ENCODE peak calls at places on chromosome 2, in nine cellular contexts. F, A, Z, E, K, B, Y, U and T are unnamed samples.

GRCh38 chr2:169001116-169001815 is 29.9 kb downstream of the ABCB11 start:
- DNase-seq in F (no peak), A (no peak), Z (no peak), E (no peak), K (peak), B (no peak), Y (no peak), U (peak), T (no peak)

GRCh38 chr2:65305899-65306298 is 78.3 kb downstream of the ACTR2 start:
- DNase-seq in F (no peak), A (no peak), Z (no peak), E (no peak), K (no peak), B (no peak), Y (no peak), U (no peak), T (no peak)

GRCh38 chr2:61090386-61090921 is 24.8 kb downstream of the SANBR start:
- DNase-seq in F (no peak), A (no peak), Z (no peak), E (no peak), K (peak), B (no peak), Y (no peak), U (peak), T (peak)

GRCh38 chr2:17282826-17283225 is 235.4 kb downstream of the RAD51AP2 start:
- DNase-seq in F (no peak), A (no peak), Z (no peak), E (no peak), K (no peak), B (no peak), Y (no peak), U (no peak), T (no peak)

GRCh38 chr2:141455211-141455826 is 675.5 kb downstream of the LRP1B start:
- DNase-seq in F (no peak), A (no peak), Z (no peak), E (no peak), K (no peak), B (no peak), Y (no peak), U (no peak), T (no peak)

GRCh38 chr2:84386326-84386995 is 72.6 kb downstream of the SUCLG1 start:
- DNase-seq in F (no peak), A (no peak), Z (no peak), E (no peak), K (no peak), B (no peak), Y (no peak), U (no peak), T (no peak)

GRCh38 chr2:64787698-64788097 is 134.0 kb upstream of the SERTAD2 start:
- DNase-seq in F (no peak), A (no peak), Z (no peak), E (no peak), K (peak), B (no peak), Y (no peak), U (peak), T (no peak)

GRCh38 chr2:83972123-83972522 is 487.0 kb downstream of the SUCLG1 start:
- DNase-seq in F (no peak), A (no peak), Z (no peak), E (no peak), K (peak), B (no peak), Y (no peak), U (no peak), T (no peak)

GRCh38 chr2:183125659-183126341 is 1.6 kb downstream of the NUP35 start:
- DNase-seq in F (no peak), A (no peak), Z (no peak), E (no peak), K (no peak), B (no peak), Y (no peak), U (no peak), T (no peak)

GRCh38 chr2:12847694-12848093 is 131.0 kb downstream of the TRIB2 start:
- DNase-seq in F (no peak), A (no peak), Z (no peak), E (no peak), K (no peak), B (no peak), Y (no peak), U (no peak), T (no peak)

GRCh38 chr2:54396107-54396506 is 60.0 kb upstream of the SPTBN1 start:
- DNase-seq in F (no peak), A (no peak), Z (no peak), E (no peak), K (peak), B (no peak), Y (no peak), U (peak), T (peak)

GRCh38 chr2:191478754-191479679 is 198.9 kb upstream of the NABP1 start:
- DNase-seq in F (no peak), A (no peak), Z (no peak), E (no peak), K (peak), B (no peak), Y (no peak), U (peak), T (peak)

GRCh38 chr2:73770725-73771124 is 9.2 kb downstream of the DUSP11 start:
- DNase-seq in F (no peak), A (no peak), Z (no peak), E (no peak), K (no peak), B (no peak), Y (no peak), U (no peak), T (no peak)

GRCh38 chr2:221431477-221431876 is 140.6 kb downstream of the EPHA4 start:
- DNase-seq in F (no peak), A (no peak), Z (no peak), E (no peak), K (no peak), B (no peak), Y (no peak), U (no peak), T (no peak)

GRCh38 chr2:55153564-55154315 is 78.4 kb downstream of the CLHC1 start:
- DNase-seq in F (no peak), A (no peak), Z (no peak), E (no peak), K (peak), B (no peak), Y (peak), U (peak), T (no peak)

GRCh38 chr2:236949089-236949935 is 136.4 kb upstream of the COPS8 start:
- DNase-seq in F (no peak), A (no peak), Z (no peak), E (no peak), K (no peak), B (no peak), Y (no peak), U (no peak), T (no peak)

GRCh38 chr2:165114345-165114943 is 89.4 kb downstream of the SCN3A start:
- DNase-seq in F (no peak), A (no peak), Z (no peak), E (no peak), K (peak), B (no peak), Y (no peak), U (peak), T (peak)

GRCh38 chr2:241315879-241316700 is at the start of gene SEPTIN2:
- DNase-seq in F (peak), A (peak), Z (no peak), E (no peak), K (no peak), B (peak), Y (no peak), U (peak), T (peak)

GRCh38 chr2:74497777-74498499 is 1.5 kb downstream of the LBX2 start:
- DNase-seq in F (no peak), A (no peak), Z (no peak), E (no peak), K (no peak), B (no peak), Y (no peak), U (peak), T (no peak)

GRCh38 chr2:160207804-160208661 is 8.0 kb upstream of the ITGB6 start:
- DNase-seq in F (peak), A (no peak), Z (no peak), E (no peak), K (peak), B (no peak), Y (no peak), U (peak), T (peak)

GRCh38 chr2:138491495-138491862 is 10.1 kb upstream of the SPOPL start:
- DNase-seq in F (no peak), A (no peak), Z (no peak), E (no peak), K (no peak), B (no peak), Y (no peak), U (no peak), T (no peak)

GRCh38 chr2:181657379-181657778 is 474 bp upstream of the CERKL start:
- DNase-seq in F (no peak), A (no peak), Z (no peak), E (no peak), K (no peak), B (no peak), Y (no peak), U (no peak), T (no peak)

GRCh38 chr2:120863173-120863545 is 127.5 kb downstream of the GLI2 start:
- DNase-seq in F (no peak), A (no peak), Z (no peak), E (no peak), K (no peak), B (no peak), Y (no peak), U (no peak), T (no peak)

GRCh38 chr2:8643996-8644356 is 37.9 kb upstream of the ID2 start:
- DNase-seq in F (no peak), A (no peak), Z (no peak), E (no peak), K (no peak), B (no peak), Y (no peak), U (no peak), T (no peak)

GRCh38 chr2:160156665-160157064 is 43.4 kb downstream of the ITGB6 start:
- DNase-seq in F (no peak), A (no peak), Z (no peak), E (no peak), K (peak), B (no peak), Y (no peak), U (peak), T (peak)

GRCh38 chr2:75579186-75579585 is 18.4 kb upstream of the EVA1A start:
- DNase-seq in F (no peak), A (no peak), Z (no peak), E (no peak), K (no peak), B (no peak), Y (no peak), U (no peak), T (no peak)

GRCh38 chr2:174529916-174530315 is 43.1 kb upstream of the GPR155 start:
- DNase-seq in F (no peak), A (no peak), Z (no peak), E (no peak), K (no peak), B (no peak), Y (no peak), U (no peak), T (no peak)

GRCh38 chr2:84938194-84938879 is 32.6 kb upstream of the KCMF1 start:
- DNase-seq in F (no peak), A (no peak), Z (no peak), E (peak), K (no peak), B (no peak), Y (peak), U (peak), T (no peak)

GRCh38 chr2:191631754-191632153 is 46.2 kb upstream of the NABP1 start:
- DNase-seq in F (no peak), A (peak), Z (no peak), E (no peak), K (peak), B (no peak), Y (no peak), U (peak), T (peak)

GRCh38 chr2:216691210-216691741 is 4.1 kb downstream of the IGFBP5 start:
- DNase-seq in F (no peak), A (peak), Z (no peak), E (no peak), K (peak), B (peak), Y (no peak), U (peak), T (peak)

GRCh38 chr2:155852156-155852555 is 480.4 kb downstream of the NR4A2 start:
- DNase-seq in F (no peak), A (no peak), Z (no peak), E (no peak), K (no peak), B (no peak), Y (no peak), U (no peak), T (no peak)

GRCh38 chr2:106009096-106009495 is 185.0 kb downstream of the UXS1 start:
- DNase-seq in F (no peak), A (no peak), Z (no peak), E (no peak), K (no peak), B (no peak), Y (no peak), U (no peak), T (no peak)

GRCh38 chr2:217394510-217395351 is 534.9 kb upstream of the TNP1 start:
- DNase-seq in F (no peak), A (no peak), Z (no peak), E (no peak), K (peak), B (no peak), Y (no peak), U (peak), T (peak)

GRCh38 chr2:119316066-119316465 is 50.6 kb downstream of the C2orf76 start:
- DNase-seq in F (no peak), A (no peak), Z (no peak), E (no peak), K (peak), B (no peak), Y (no peak), U (no peak), T (no peak)

GRCh38 chr2:7358865-7359264 is 441.7 kb downstream of the RNF144A start:
- DNase-seq in F (no peak), A (no peak), Z (no peak), E (no peak), K (no peak), B (no peak), Y (no peak), U (no peak), T (no peak)

GRCh38 chr2:226799976-226800940 is 638 bp upstream of the IRS1 start:
- DNase-seq in F (no peak), A (no peak), Z (no peak), E (no peak), K (no peak), B (no peak), Y (no peak), U (peak), T (peak)

GRCh38 chr2:102606353-102606752 is 13.0 kb upstream of the SLC9A2 start:
- DNase-seq in F (no peak), A (no peak), Z (no peak), E (no peak), K (no peak), B (no peak), Y (no peak), U (peak), T (peak)